ENCODE peak calls at places on chromosomes 5 and 9, in seven cellular contexts. L, P, C, B, Z, U and F are unnamed samples.

GRCh38 chr5:169626779-169627178 is 10.3 kb upstream of the DOCK2 start:
- DNase-seq in L (no peak), P (peak), C (no peak), B (no peak), Z (no peak), U (no peak), F (no peak)

GRCh38 chr5:43646997-43647396 is 44.0 kb downstream of the NNT start:
- DNase-seq in L (no peak), P (peak), C (no peak), B (no peak), Z (no peak), U (no peak), F (no peak)

GRCh38 chr9:121285835-121286687 is 18.1 kb downstream of the GSN start:
- DNase-seq in L (peak), P (peak), C (peak), B (peak), Z (peak), U (no peak), F (no peak)

GRCh38 chr9:20506631-20507030 is 115.7 kb downstream of the MLLT3 start:
- DNase-seq in L (no peak), P (no peak), C (no peak), B (no peak), Z (no peak), U (no peak), F (no peak)

GRCh38 chr5:156411131-156411727 is 84.3 kb downstream of the SGCD start:
- DNase-seq in L (no peak), P (peak), C (no peak), B (no peak), Z (peak), U (no peak), F (no peak)

GRCh38 chr5:142233083-142234032 is 91.5 kb downstream of the SPRY4 start:
- DNase-seq in L (no peak), P (no peak), C (no peak), B (no peak), Z (no peak), U (no peak), F (no peak)

GRCh38 chr5:161442471-161442870 is 104.1 kb downstream of the GABRB2 start:
- DNase-seq in L (no peak), P (no peak), C (no peak), B (no peak), Z (no peak), U (no peak), F (no peak)

GRCh38 chr9:132646726-132647125 is 23.1 kb downstream of the DDX31 start:
- DNase-seq in L (no peak), P (no peak), C (no peak), B (no peak), Z (no peak), U (no peak), F (no peak)

GRCh38 chr5:82422001-82422740 is 144.0 kb upstream of the RPS23 start:
- DNase-seq in L (no peak), P (no peak), C (no peak), B (no peak), Z (no peak), U (no peak), F (no peak)

GRCh38 chr9:134938346-134939079 is 20.8 kb upstream of the FCN1 start:
- DNase-seq in L (no peak), P (no peak), C (no peak), B (no peak), Z (no peak), U (no peak), F (no peak)

GRCh38 chr5:25393321-25393720 is 748.5 kb upstream of the CDH10 start:
- DNase-seq in L (no peak), P (no peak), C (no peak), B (no peak), Z (no peak), U (no peak), F (no peak)

GRCh38 chr5:96692436-96692835 is 30.3 kb downstream of the CAST start:
- DNase-seq in L (no peak), P (peak), C (no peak), B (no peak), Z (no peak), U (no peak), F (no peak)

GRCh38 chr5:178416919-178417318 is 173.3 kb downstream of the COL23A1 start:
- DNase-seq in L (no peak), P (peak), C (peak), B (no peak), Z (no peak), U (no peak), F (peak)

GRCh38 chr5:14337603-14338002 is 194.5 kb downstream of the TRIO start:
- DNase-seq in L (no peak), P (no peak), C (no peak), B (no peak), Z (no peak), U (no peak), F (no peak)

GRCh38 chr9:128901379-128901778 is 19.4 kb upstream of the PHYHD1 start:
- DNase-seq in L (no peak), P (no peak), C (no peak), B (no peak), Z (no peak), U (no peak), F (no peak)

GRCh38 chr5:138953370-138954256 is 78.5 kb upstream of the LRRTM2 start:
- DNase-seq in L (peak), P (no peak), C (peak), B (peak), Z (peak), U (no peak), F (peak)

GRCh38 chr5:28012538-28012937 is 974.2 kb upstream of the CDH9 start:
- DNase-seq in L (no peak), P (peak), C (no peak), B (no peak), Z (no peak), U (no peak), F (no peak)

GRCh38 chr5:154356256-154356655 is 89.5 kb upstream of the SAP30L start:
- DNase-seq in L (no peak), P (peak), C (peak), B (no peak), Z (no peak), U (no peak), F (no peak)

GRCh38 chr9:38294561-38294960 is 97.9 kb upstream of the ALDH1B1 start:
- DNase-seq in L (no peak), P (no peak), C (no peak), B (no peak), Z (peak), U (no peak), F (no peak)

GRCh38 chr5:16057277-16057676 is 122.3 kb downstream of the MARCHF11 start:
- DNase-seq in L (no peak), P (no peak), C (no peak), B (no peak), Z (no peak), U (no peak), F (no peak)

GRCh38 chr9:111163738-111164399 is 125.6 kb upstream of the LPAR1 start:
- DNase-seq in L (no peak), P (no peak), C (no peak), B (no peak), Z (no peak), U (no peak), F (no peak)

GRCh38 chr5:170745481-170746061 is 38.0 kb upstream of the GABRP start:
- DNase-seq in L (peak), P (no peak), C (no peak), B (no peak), Z (no peak), U (peak), F (peak)

GRCh38 chr5:67380431-67380830 is 183.8 kb upstream of the CD180 start:
- DNase-seq in L (no peak), P (no peak), C (no peak), B (no peak), Z (no peak), U (no peak), F (no peak)

GRCh38 chr9:2466703-2467102 is 154.9 kb upstream of the VLDLR start:
- DNase-seq in L (no peak), P (no peak), C (no peak), B (peak), Z (no peak), U (no peak), F (no peak)

GRCh38 chr5:157148734-157149615 is 6.3 kb upstream of the MED7 start:
- DNase-seq in L (peak), P (peak), C (no peak), B (peak), Z (peak), U (peak), F (peak)

GRCh38 chr5:150582281-150582791 is 58.1 kb upstream of the SYNPO start:
- DNase-seq in L (peak), P (no peak), C (peak), B (peak), Z (peak), U (no peak), F (peak)

GRCh38 chr5:145776886-145777285 is 58.3 kb downstream of the PRELID2 start:
- DNase-seq in L (no peak), P (no peak), C (no peak), B (no peak), Z (no peak), U (no peak), F (no peak)

GRCh38 chr5:1062761-1063568 is 48.9 kb downstream of the SLC12A7 start:
- DNase-seq in L (no peak), P (no peak), C (no peak), B (no peak), Z (no peak), U (no peak), F (peak)

GRCh38 chr9:98091735-98092632 is 27.0 kb downstream of the TRIM14 start:
- DNase-seq in L (no peak), P (no peak), C (no peak), B (peak), Z (no peak), U (no peak), F (no peak)

GRCh38 chr9:17862081-17862480 is 283.2 kb downstream of the SH3GL2 start:
- DNase-seq in L (no peak), P (no peak), C (no peak), B (no peak), Z (no peak), U (no peak), F (no peak)

GRCh38 chr5:62312674-62313073 is 6.7 kb downstream of the KIF2A start:
- DNase-seq in L (no peak), P (no peak), C (no peak), B (no peak), Z (no peak), U (no peak), F (no peak)

GRCh38 chr9:122203995-122204394 is 24.8 kb downstream of the LHX6 start:
- DNase-seq in L (no peak), P (no peak), C (no peak), B (no peak), Z (no peak), U (no peak), F (peak)

GRCh38 chr5:2876183-2876582 is 124.7 kb upstream of the IRX2 start:
- DNase-seq in L (no peak), P (no peak), C (peak), B (no peak), Z (no peak), U (no peak), F (no peak)

GRCh38 chr5:156589859-156590216 is 260.3 kb upstream of the PPP1R2B start:
- DNase-seq in L (no peak), P (no peak), C (no peak), B (no peak), Z (no peak), U (no peak), F (no peak)

GRCh38 chr9:99576830-99577229 is 244.9 kb upstream of the NR4A3 start:
- DNase-seq in L (no peak), P (no peak), C (no peak), B (no peak), Z (no peak), U (no peak), F (peak)

DNA sequence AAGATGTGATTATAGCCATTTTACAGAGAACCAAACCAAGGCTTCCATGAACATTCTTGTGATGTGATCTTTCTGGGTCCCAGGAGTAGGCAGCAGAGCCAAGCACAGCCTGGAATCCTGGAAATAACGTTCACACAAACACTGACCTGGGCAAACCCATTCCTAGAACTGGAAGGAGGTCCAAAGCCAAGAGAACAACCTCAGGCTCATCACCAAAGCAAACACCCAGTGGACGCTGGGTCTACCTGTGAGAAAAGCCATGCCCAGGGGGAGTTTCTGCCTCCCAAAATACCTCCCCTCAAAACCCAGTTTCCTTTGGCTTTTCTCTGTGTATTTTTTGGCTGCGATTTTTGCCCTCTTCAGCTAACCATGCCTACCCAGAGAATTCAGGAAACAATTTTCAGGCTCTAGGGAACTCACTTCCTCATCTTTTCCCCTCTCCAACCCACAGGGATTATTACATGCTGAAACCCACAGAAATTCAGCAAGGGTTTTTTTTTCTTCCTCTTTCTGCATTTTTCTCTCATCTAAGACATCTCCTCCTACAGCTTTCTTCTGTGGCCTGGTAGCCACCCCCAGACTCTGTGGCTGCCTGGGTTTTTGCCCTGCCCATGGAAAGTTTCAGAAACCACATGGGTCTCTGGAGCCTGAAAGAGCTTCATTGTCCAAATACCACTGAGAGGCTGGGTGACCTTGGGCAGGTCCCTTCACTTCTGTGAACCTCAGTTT is 75.0 kb downstream of the TNC start:
- DNase-seq in L (no peak), P (no peak), C (no peak), B (no peak), Z (no peak), U (no peak), F (no peak)
- TF ChIP-seq EP300 in L (no peak), P (no peak), C (no peak), B (no peak), Z (no peak), U (no peak), F (no peak)

GRCh38 chr9:133875131-133875530 is 117.0 kb downstream of the VAV2 start:
- DNase-seq in L (no peak), P (no peak), C (no peak), B (no peak), Z (no peak), U (no peak), F (peak)
- H3K27ac ChIP-seq in L (no peak), P (peak), C (no peak), B (no peak), Z (no peak), U (no peak), F (peak)

DNA sequence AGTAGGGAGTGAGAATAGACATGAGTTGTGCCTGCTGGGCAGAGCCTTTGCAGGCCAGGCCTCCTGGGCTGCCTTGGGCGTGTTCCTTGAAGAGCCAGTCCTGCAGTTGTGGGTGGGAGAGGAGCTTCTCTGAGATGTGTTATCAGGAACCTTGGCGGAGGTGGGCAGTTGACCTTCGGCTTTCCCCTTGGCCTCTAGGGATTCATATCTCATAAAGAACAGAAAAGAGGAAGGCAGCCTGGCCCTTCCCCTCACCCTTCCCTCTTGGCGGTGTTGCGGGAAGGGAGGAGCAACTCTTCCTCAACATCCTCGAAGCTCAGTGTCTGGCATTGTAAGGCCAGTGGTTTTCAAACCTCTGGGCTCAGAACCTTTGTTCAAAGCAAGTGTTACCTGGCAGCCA is 59.2 kb downstream of the DAPK1 start:
- DNase-seq in L (no peak), P (no peak), C (no peak), B (no peak), Z (no peak), U (no peak), F (no peak)
- TF ChIP-seq EP300 in L (no peak), P (no peak), C (no peak), B (no peak), Z (no peak), U (no peak), F (no peak)

GRCh38 chr9:35488019-35488418 is 1.9 kb upstream of the RUSC2 start:
- DNase-seq in L (no peak), P (no peak), C (no peak), B (no peak), Z (no peak), U (no peak), F (no peak)

GRCh38 chr9:35487066-35487465 is 2.8 kb upstream of the RUSC2 start:
- DNase-seq in L (no peak), P (no peak), C (no peak), B (no peak), Z (no peak), U (no peak), F (no peak)

GRCh38 chr9:35482071-35482470 is 7.8 kb upstream of the RUSC2 start:
- DNase-seq in L (no peak), P (no peak), C (no peak), B (no peak), Z (no peak), U (no peak), F (no peak)

GRCh38 chr9:35481347-35481975 is 8.4 kb upstream of the RUSC2 start:
- DNase-seq in L (peak), P (peak), C (peak), B (peak), Z (no peak), U (no peak), F (peak)

DNA sequence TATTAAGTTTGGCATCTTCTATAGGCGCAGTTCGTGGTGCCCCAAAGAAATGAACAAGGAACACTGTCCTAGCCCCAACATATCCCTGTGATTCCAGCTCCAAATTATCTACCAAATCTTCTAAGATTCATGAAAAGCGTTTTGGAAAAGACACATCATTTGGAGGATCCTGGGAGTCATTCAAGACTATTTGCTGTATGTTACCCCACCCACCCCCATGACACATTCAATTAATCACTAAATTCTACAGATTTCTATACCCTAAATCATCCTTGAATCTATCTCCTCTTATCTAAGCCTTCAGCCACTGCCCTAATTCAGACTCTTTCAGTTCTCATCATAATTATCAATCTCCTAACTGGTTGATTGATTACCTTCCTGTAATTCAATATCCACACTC is 5.5 kb upstream of the RUSC2 start:
- DNase-seq in L (no peak), P (no peak), C (no peak), B (no peak), Z (no peak), U (no peak), F (no peak)
- H3K27ac ChIP-seq in L (no peak), P (peak), C (no peak), B (no peak), Z (no peak), U (no peak), F (no peak)

GRCh38 chr9:133914483-133915342 is 77.4 kb downstream of the VAV2 start:
- DNase-seq in L (no peak), P (no peak), C (no peak), B (no peak), Z (no peak), U (no peak), F (no peak)
- TF ChIP-seq EP300 in L (no peak), P (no peak), C (no peak), B (no peak), Z (no peak), U (no peak), F (no peak)

GRCh38 chr5:120610145-120610544 is 146.0 kb downstream of the PRR16 start:
- DNase-seq in L (no peak), P (no peak), C (no peak), B (no peak), Z (no peak), U (no peak), F (no peak)
- H3K27ac ChIP-seq in L (no peak), P (no peak), C (no peak), B (no peak), Z (no peak), U (no peak), F (no peak)

GRCh38 chr5:115179959-115180709 is 10.4 kb upstream of the TRIM36 start:
- DNase-seq in L (no peak), P (peak), C (no peak), B (peak), Z (peak), U (no peak), F (peak)
- TF ChIP-seq EP300 in L (no peak), P (no peak), C (no peak), B (no peak), Z (no peak), U (no peak), F (no peak)

DNA sequence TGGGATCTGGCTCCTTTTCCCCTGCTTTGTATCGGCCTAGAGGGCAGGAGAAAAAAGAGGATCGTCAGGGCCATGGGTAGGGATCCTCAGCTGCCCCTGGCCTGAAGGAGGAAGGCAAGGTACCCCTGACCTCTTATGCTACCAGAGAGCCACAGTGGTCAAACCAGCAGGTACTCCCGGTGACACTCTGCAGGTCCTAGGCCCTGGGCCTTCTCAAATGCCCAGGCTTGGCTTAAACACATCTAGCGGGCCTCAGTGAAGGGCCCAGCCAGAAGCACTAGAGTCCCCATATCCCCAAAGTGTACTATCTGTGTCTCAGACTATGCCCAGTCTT is 3.5 kb downstream of the IRF1 start:
- DNase-seq in L (no peak), P (no peak), C (peak), B (peak), Z (no peak), U (no peak), F (no peak)
- H3K27ac ChIP-seq in L (peak), P (no peak), C (peak), B (peak), Z (no peak), U (no peak), F (no peak)

GRCh38 chr5:54017580-54017979 is 292.8 kb downstream of the ARL15 start:
- DNase-seq in L (no peak), P (no peak), C (no peak), B (no peak), Z (no peak), U (no peak), F (no peak)

GRCh38 chr5:54009357-54009756 is 301.0 kb downstream of the ARL15 start:
- DNase-seq in L (no peak), P (no peak), C (no peak), B (no peak), Z (no peak), U (no peak), F (no peak)

GRCh38 chr5:54009828-54010227 is 300.5 kb downstream of the ARL15 start:
- DNase-seq in L (no peak), P (no peak), C (no peak), B (no peak), Z (no peak), U (no peak), F (no peak)

GRCh38 chr5:54018438-54018837 is 291.9 kb downstream of the ARL15 start:
- DNase-seq in L (no peak), P (no peak), C (no peak), B (no peak), Z (no peak), U (peak), F (no peak)

DNA sequence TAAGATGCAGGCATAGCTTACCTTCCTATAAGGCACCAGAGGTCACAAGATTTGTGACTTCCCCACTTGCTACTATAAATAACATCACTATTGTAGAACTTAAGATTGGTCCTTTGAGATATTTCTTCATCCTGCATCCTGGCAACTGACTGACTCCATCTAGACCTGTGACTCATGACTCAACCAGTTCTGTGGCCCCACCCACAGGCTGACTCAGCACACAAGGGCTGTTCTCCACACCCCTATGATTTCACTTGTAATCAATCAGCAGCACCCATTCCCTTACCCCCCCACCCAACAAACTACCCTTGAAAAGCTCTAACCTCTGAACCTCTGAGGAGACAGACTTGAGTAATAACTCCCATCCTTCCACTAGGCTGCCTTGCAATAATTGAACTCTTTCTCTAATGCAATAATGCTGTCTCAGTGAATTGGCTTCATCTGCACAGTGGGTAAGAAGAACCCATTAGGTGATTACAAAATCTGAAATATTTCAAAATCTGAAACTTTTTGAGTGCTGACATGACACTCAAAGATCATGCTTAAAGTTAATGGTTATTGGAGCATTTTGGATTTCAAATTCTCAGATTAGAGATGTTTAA is 296.7 kb downstream of the ARL15 start:
- DNase-seq in L (no peak), P (peak), C (no peak), B (peak), Z (no peak), U (no peak), F (no peak)
- TF ChIP-seq EP300 in L (no peak), P (no peak), C (no peak), B (no peak), Z (no peak), U (no peak), F (no peak)